ENCODE peak calls at places on chromosomes 7 and 10, in eight cellular contexts. E is endothelial cell; Y is activated T-cell treated with anti-CD3 and anti-CD28 coated beads for 1 hour; Z is 8988T; C is stimulated activated CD8-positive, alpha-beta memory T cell treated with anti-CD3 and anti-CD28 coated beads, Interleukin-15, amount 100 ng/mL, for 48 hours; M is GM23248; W is midbrain; V is testis. N is an unnamed sample.

GRCh38 chr7:31710171-31710570 is 23.2 kb downstream of the PPP1R17 start:
- DNase-seq in E (no peak), V (no peak), C (no peak), M (no peak), Y (no peak), W (peak; percentile 38), Z (no peak), N (no peak)

GRCh38 chr10:127338391-127339108 is 142.2 kb upstream of the INSYN2A start:
- DNase-seq in M (peak; percentile 45), Y (no peak), E (no peak), W (no peak), V (no peak), C (no peak), Z (no peak), N (no peak)

GRCh38 chr7:151374726-151375125 is 33.1 kb downstream of the NUB1 start:
- DNase-seq in W (no peak), M (no peak), V (no peak), Z (no peak), Y (no peak), C (no peak), E (no peak), N (no peak)

GRCh38 chr10:100828744-100829102 is 83.3 kb downstream of the PAX2 start:
- DNase-seq in E (no peak), C (no peak), Z (peak; percentile 91), W (no peak), M (peak; percentile 20), V (no peak), Y (no peak), N (peak; percentile 29)

GRCh38 chr7:139845443-139845805 is 16.4 kb downstream of the TBXAS1 start:
- DNase-seq in E (no peak), W (no peak), M (no peak), Z (no peak), V (no peak), Y (no peak), C (no peak), N (no peak)

GRCh38 chr7:16739863-16740622 is 13.5 kb upstream of the TSPAN13 start:
- DNase-seq in C (no peak), M (peak; percentile 95), E (no peak), W (no peak), V (peak; percentile 72), Y (no peak), Z (no peak), N (no peak)

GRCh38 chr7:45711161-45711490 is 137.0 kb downstream of the ADCY1 start:
- DNase-seq in E (no peak), M (no peak), V (no peak), Y (no peak), Z (no peak), C (no peak), W (no peak), N (no peak)

GRCh38 chr7:7274782-7275181 is 92.4 kb downstream of the C1GALT1 start:
- DNase-seq in V (no peak), M (peak; percentile 70), W (no peak), C (no peak), Z (no peak), E (no peak), Y (no peak), N (no peak)

GRCh38 chr10:11299125-11299524 is 281.5 kb downstream of the CELF2 start:
- DNase-seq in M (no peak), C (no peak), W (no peak), Z (no peak), V (no peak), E (no peak), Y (no peak), N (no peak)

GRCh38 chr10:47405829-47406547 is 21.9 kb upstream of the ZNF488 start:
- DNase-seq in Z (no peak), V (no peak), E (no peak), Y (no peak), C (no peak), M (no peak), W (no peak), N (no peak)

GRCh38 chr10:115989621-115990020 is 283.4 kb downstream of the GFRA1 start:
- DNase-seq in Z (no peak), E (no peak), C (no peak), W (no peak), V (no peak), M (peak; percentile 28), Y (no peak), N (no peak)

GRCh38 chr7:77674878-77675277 is 21.4 kb upstream of the RSBN1L start:
- DNase-seq in V (no peak), M (peak; percentile 79), Y (no peak), C (no peak), Z (no peak), W (no peak), E (no peak), N (no peak)

GRCh38 chr10:133128126-133129081 is 31.6 kb upstream of the KNDC1 start:
- DNase-seq in V (no peak), E (no peak), Z (no peak), M (no peak), C (no peak), W (no peak), Y (no peak), N (peak; percentile 41)

GRCh38 chr10:58385784-58386112 is 538 bp downstream of the TFAM start:
- DNase-seq in V (peak; percentile 43), Y (no peak), C (no peak), M (peak; percentile 77), E (peak; percentile 52), Z (no peak), W (no peak), N (no peak)

GRCh38 chr7:13846386-13846785 is 143.1 kb downstream of the ETV1 start:
- DNase-seq in Z (no peak), Y (no peak), C (no peak), M (peak; percentile 17), E (no peak), W (no peak), V (no peak), N (no peak)

GRCh38 chr7:47008461-47008860 is 573.5 kb downstream of the TNS3 start:
- DNase-seq in W (no peak), Y (no peak), M (peak; percentile 43), Z (no peak), V (no peak), E (no peak), C (no peak), N (no peak)

GRCh38 chr7:7534031-7534430 is 1.6 kb downstream of the COL28A1 start:
- DNase-seq in W (no peak), M (no peak), C (no peak), E (no peak), Y (no peak), Z (no peak), V (no peak), N (no peak)

GRCh38 chr7:106367018-106367420 is 82.2 kb upstream of the NAMPT start:
- DNase-seq in Z (no peak), Y (no peak), C (no peak), V (no peak), E (no peak), M (peak; percentile 58), W (no peak), N (no peak)

GRCh38 chr7:33137098-33137497 is 7.7 kb downstream of the BBS9 start:
- DNase-seq in M (no peak), E (no peak), C (no peak), Z (no peak), V (no peak), Y (no peak), W (no peak), N (no peak)

GRCh38 chr10:120982507-120982906 is 131.3 kb downstream of the WDR11 start:
- DNase-seq in E (no peak), M (no peak), C (no peak), Y (no peak), W (no peak), V (no peak), Z (no peak), N (no peak)

GRCh38 chr7:110337646-110338045 is 753.3 kb upstream of the LRRN3 start:
- DNase-seq in V (no peak), Y (no peak), W (no peak), Z (no peak), M (no peak), E (no peak), C (no peak), N (no peak)

N was measured in naive thymus-derived CD8-positive, alpha-beta T cell.